ENCODE peak calls at places on chromosomes 4 and X, in four cellular contexts. Z, S, O and D are unnamed samples.

GRCh38 chrX:14676431-14676830 is 147.1 kb downstream of the GLRA2 start:
- DNase-seq in Z (no peak), S (no peak), O (no peak), D (no peak)

GRCh38 chrX:68669094-68669830 is 21.8 kb downstream of the STARD8 start:
- DNase-seq in Z (no peak), S (no peak), O (no peak), D (peak; percentile 68)

GRCh38 chrX:69150294-69150960 is 14.8 kb downstream of the PJA1 start:
- DNase-seq in Z (no peak), S (peak; percentile 30), O (no peak), D (peak; percentile 15)

GRCh38 chrX:101206471-101206870 is 13.1 kb upstream of the DRP2 start:
- DNase-seq in Z (no peak), S (peak; percentile 16), O (no peak), D (peak; percentile 58)

GRCh38 chrX:13123247-13123856 is 78.9 kb upstream of the FAM9C start:
- DNase-seq in Z (no peak), S (peak; percentile 75), O (no peak), D (no peak)

GRCh38 chr4:113945906-113946305 is 33.5 kb downstream of the ARSJ start:
- DNase-seq in Z (no peak), S (no peak), O (no peak), D (no peak)

GRCh38 chr4:79181190-79181589 is 144.7 kb downstream of the NAA11 start:
- DNase-seq in Z (no peak), S (no peak), O (no peak), D (no peak)

GRCh38 chr4:84733343-84734033 is 150.6 kb downstream of the CDS1 start:
- DNase-seq in Z (no peak), S (no peak), O (no peak), D (no peak)

GRCh38 chr4:186946682-186947294 is 223.1 kb upstream of the FAT1 start:
- DNase-seq in Z (peak; percentile 55), S (peak; percentile 78), O (no peak), D (peak; percentile 46)

GRCh38 chr4:166421556-166422156 is 548.6 kb downstream of the TLL1 start:
- DNase-seq in Z (no peak), S (no peak), O (no peak), D (no peak)

GRCh38 chr4:94491322-94491721 is 39.6 kb downstream of the PDLIM5 start:
- DNase-seq in Z (no peak), S (no peak), O (no peak), D (no peak)

GRCh38 chr4:10746371-10747143 is 62.0 kb upstream of the CLNK start:
- DNase-seq in Z (no peak), S (no peak), O (no peak), D (no peak)

GRCh38 chr4:113997206-113997605 is 17.8 kb upstream of the ARSJ start:
- DNase-seq in Z (no peak), S (no peak), O (no peak), D (no peak)

GRCh38 chr4:141375855-141376254 is 155.2 kb downstream of the ZNF330 start:
- DNase-seq in Z (no peak), S (peak; percentile 17), O (no peak), D (peak; percentile 17)

GRCh38 chr4:159308571-159309340 is 205.9 kb downstream of the RAPGEF2 start:
- DNase-seq in Z (no peak), S (no peak), O (no peak), D (no peak)

DNA sequence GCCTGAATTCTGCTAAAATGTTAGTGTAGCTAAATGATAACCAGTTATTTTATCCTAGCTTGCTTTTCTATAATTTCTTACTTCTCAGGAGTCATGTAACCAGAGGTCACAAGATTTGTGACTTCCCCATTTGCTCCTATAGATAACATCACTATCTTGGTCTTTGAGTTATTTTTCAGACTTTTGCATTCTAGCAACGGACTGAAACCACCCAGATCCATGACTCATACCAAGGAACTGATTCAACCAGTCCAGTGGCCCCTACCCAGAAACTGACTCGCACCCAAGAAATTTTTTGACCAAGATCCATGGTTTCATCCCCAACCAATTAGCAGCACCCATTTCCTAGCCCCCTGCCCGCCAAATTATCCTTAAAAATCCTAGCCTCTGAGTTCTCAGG is 50.0 kb downstream of the IQCM start:
- DNase-seq in Z (no peak), S (no peak), O (no peak), D (no peak)
- TF ChIP-seq TCF12 in Z (no peak), S (no peak), O (no peak), D (no peak)

GRCh38 chrX:56623316-56623715 is 59.9 kb downstream of the UBQLN2 start:
- DNase-seq in Z (no peak), S (no peak), O (no peak), D (no peak)

GRCh38 chrX:56615282-56615681 is 51.9 kb downstream of the UBQLN2 start:
- DNase-seq in Z (no peak), S (peak; percentile 2), O (no peak), D (no peak)

GRCh38 chrX:56618250-56618649 is 54.8 kb downstream of the UBQLN2 start:
- DNase-seq in Z (no peak), S (no peak), O (no peak), D (no peak)
- TF ChIP-seq TCF12 in Z (no peak), S (no peak), O (no peak), D (no peak)

GRCh38 chrX:81202413-81202794 is 502 bp downstream of the SH3BGRL start:
- DNase-seq in Z (no peak), S (no peak), O (no peak), D (no peak)
- TF ChIP-seq TCF12 in Z (no peak), S (no peak), O (no peak), D (no peak)

GRCh38 chr4:55089922-55090321 is 35.5 kb downstream of the KDR start:
- DNase-seq in Z (no peak), S (no peak), O (no peak), D (no peak)
- TF ChIP-seq TCF12 in Z (no peak), S (no peak), O (no peak), D (no peak)

DNA sequence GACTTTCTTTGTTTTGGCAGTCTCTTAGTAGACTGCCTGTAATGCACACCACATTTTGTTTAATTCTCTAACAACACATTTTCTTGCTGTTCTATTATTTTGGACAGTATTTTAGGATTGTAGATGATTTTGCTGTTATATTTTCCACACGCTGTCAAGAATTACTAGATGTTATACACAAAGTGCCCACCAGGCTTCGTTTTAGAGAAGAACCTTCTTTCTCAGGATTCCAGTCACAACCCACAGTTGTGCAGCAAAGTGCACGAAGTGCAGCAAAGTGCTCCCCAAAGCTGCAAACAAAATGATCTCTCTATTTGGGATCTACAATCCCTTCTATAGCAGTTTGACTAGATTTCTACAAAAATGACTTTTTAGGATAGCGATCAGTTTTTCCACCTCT is 2.4 kb downstream of the ZNF141 start:
- DNase-seq in Z (no peak), S (no peak), O (no peak), D (no peak)
- TF ChIP-seq TCF12 in Z (no peak), S (no peak), O (no peak), D (no peak)

GRCh38 chr4:3308691-3309090 is 15.9 kb downstream of the RGS12 start:
- DNase-seq in Z (no peak), S (no peak), O (no peak), D (no peak)

GRCh38 chr4:3306465-3306864 is 13.6 kb downstream of the RGS12 start:
- DNase-seq in Z (no peak), S (no peak), O (no peak), D (no peak)

GRCh38 chr4:3307060-3307459 is 14.2 kb downstream of the RGS12 start:
- DNase-seq in Z (no peak), S (no peak), O (no peak), D (no peak)

GRCh38 chr4:3307486-3307885 is 14.7 kb downstream of the RGS12 start:
- DNase-seq in Z (no peak), S (no peak), O (no peak), D (no peak)

DNA sequence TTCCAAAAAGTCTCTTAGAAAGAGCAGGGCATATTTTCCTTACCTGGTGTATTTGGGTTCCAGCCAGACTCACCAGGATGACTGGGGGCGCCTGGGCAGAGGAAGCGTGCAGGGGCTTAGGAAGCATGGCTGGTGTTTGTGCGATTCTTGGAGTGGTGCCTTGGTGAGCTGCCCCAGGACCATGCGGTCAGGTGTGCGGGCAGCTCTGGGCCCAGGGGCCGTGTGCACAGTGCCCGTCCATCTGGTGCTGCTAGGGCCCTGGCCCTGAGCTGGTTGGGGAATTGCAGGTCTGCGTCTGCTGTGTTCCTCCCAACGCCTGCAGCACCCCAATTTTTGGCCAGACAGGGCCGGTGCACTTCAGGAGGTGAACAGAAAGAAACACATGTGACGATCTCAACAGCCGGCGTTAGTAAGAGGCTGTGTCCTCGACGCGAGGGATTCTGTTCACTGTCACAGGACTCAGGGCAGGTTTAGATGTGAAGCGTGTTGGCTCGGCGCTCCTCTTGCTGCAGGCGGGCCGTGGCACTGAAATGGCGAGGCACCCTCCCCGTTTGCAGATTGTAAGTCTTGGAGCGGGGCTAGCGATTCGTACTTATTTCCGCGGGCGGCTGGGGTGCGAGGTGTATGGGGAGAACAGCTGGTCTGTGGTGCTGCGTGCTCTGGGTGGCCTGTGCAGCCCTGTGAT is 15.2 kb downstream of the RGS12 start:
- DNase-seq in Z (no peak), S (no peak), O (no peak), D (no peak)
- TF ChIP-seq TCF12 in Z (no peak), S (no peak), O (no peak), D (no peak)

GRCh38 chrX:3346436-3347329 is at the start of gene MXRA5:
- DNase-seq in Z (peak; percentile 59), S (no peak), O (no peak), D (peak; percentile 13)
- TF ChIP-seq TCF12 in Z (no peak), S (no peak), O (no peak), D (no peak)

DNA sequence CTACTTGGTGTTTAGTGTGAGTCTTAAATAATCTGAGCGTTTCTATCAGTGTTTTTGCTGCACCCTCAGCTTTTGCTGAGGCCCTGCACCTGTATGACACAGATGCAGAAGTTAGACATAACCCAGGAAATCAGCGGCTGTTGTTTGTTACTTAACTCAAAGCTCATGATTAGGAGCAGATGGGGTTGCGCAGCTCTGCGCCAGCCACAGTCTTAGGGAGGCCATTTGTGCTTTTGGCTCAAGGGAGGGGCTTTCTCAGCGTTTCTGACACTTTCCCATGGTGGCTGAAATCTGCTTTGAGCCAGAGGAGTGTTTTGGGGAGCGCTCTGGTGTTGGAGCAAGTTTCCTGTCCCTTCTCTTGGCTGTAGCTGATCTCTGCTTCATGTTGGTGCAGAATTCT is 433.8 kb downstream of the NAF1 start:
- DNase-seq in Z (no peak), S (no peak), O (no peak), D (no peak)
- TF ChIP-seq TCF12 in Z (no peak), S (no peak), O (no peak), D (peak; percentile 26)